ENCODE peak calls at places on chromosomes 16 and 17, in four cellular contexts. R is anterior cingulate cortex; Y is stimulated activated naive CD8-positive, alpha-beta T cell treated with anti-CD3 and anti-CD28 coated beads, Interleukin-15, Interleukin-2, amounts not matched to agents 100 U/mL and 50 U/mL, for 24 hours; Q is HS-27A. W is an unnamed sample.

GRCh38 chr16:49094471-49094870 is 187.2 kb downstream of the CBLN1 start:
- DNase-seq in R (no peak), Y (no peak), Q (no peak), W (no peak)

GRCh38 chr16:75621170-75621477 is 2.0 kb downstream of the ADAT1 start:
- DNase-seq in Q (no peak), R (no peak), Y (no peak), W (no peak)

GRCh38 chr16:17062676-17063075 is 408.1 kb downstream of the XYLT1 start:
- DNase-seq in R (no peak), Q (no peak), Y (no peak), W (no peak)

GRCh38 chr17:22492331-22492730 is 800.0 kb downstream of the KCNJ18 start:
- DNase-seq in Q (no peak), Y (no peak), R (no peak), W (no peak)

GRCh38 chr16:51035110-51035498 is 116.0 kb downstream of the SALL1 start:
- DNase-seq in Q (no peak), R (no peak), Y (no peak), W (no peak)

GRCh38 chr16:49622421-49623402 is 233.2 kb downstream of the ZNF423 start:
- DNase-seq in Q (no peak), R (no peak), Y (no peak), W (no peak)

GRCh38 chr16:23155445-23156049 is 6.3 kb upstream of the USP31 start:
- DNase-seq in R (no peak), Y (no peak), Q (no peak), W (no peak)

GRCh38 chr16:31700530-31701388 is 172.8 kb upstream of the ZNF267 start:
- DNase-seq in Q (no peak), R (peak), Y (peak), W (peak)

GRCh38 chr17:1234455-1234854 is 35.8 kb upstream of the BHLHA9 start:
- DNase-seq in R (no peak), Q (no peak), Y (no peak), W (no peak)

GRCh38 chr16:1786242-1787055 is 3.7 kb downstream of the NUBP2 start:
- DNase-seq in Y (peak), Q (no peak), R (no peak), W (no peak)

GRCh38 chr17:1515640-1516402 is 591 bp downstream of the INPP5K start:
- DNase-seq in R (no peak), Y (peak), Q (peak), W (peak)

GRCh38 chr16:4372315-4372577 is 598 bp downstream of the VASN start:
- DNase-seq in Y (no peak), Q (no peak), R (no peak), W (no peak)

GRCh38 chr17:62573480-62574117 is 53.9 kb upstream of the MRC2 start:
- DNase-seq in Y (no peak), Q (no peak), R (no peak), W (no peak)

W was measured in GM12891.